ENCODE peak calls at places on chromosomes 12 and 14, in seven cellular contexts. Q is GM12864, N is pancreas, S is astrocyte, T is heart right ventricle, K is hepatocyte, Y is cardiac muscle cell. M is an unnamed sample.

GRCh38 chr12:29073631-29074239 is 75.3 kb upstream of the FAR2 start:
- DNase-seq in Q (no peak), K (peak), T (no peak), Y (peak), S (peak), N (no peak), M (peak)

GRCh38 chr12:43711348-43711747 is 47.2 kb downstream of the PUS7L start:
- DNase-seq in N (no peak), K (no peak), Y (no peak), T (no peak), Q (no peak), S (no peak), M (no peak)

GRCh38 chr12:62158013-62158412 is 102.2 kb upstream of the USP15 start:
- DNase-seq in K (no peak), N (no peak), T (no peak), Y (no peak), Q (no peak), S (no peak), M (no peak)

GRCh38 chr12:50074936-50075807 is 10.0 kb upstream of the SMARCD1 start:
- DNase-seq in T (peak), Q (no peak), N (peak), Y (peak), S (peak), K (peak), M (peak)

GRCh38 chr14:104705340-104706047 is 16.1 kb downstream of the INF2 start:
- DNase-seq in T (no peak), N (no peak), S (no peak), Y (no peak), K (no peak), Q (no peak), M (no peak)

GRCh38 chr12:107760207-107760816 is 625 bp downstream of the PRDM4 start:
- DNase-seq in Y (peak), S (no peak), T (peak), Q (no peak), N (peak), K (peak), M (peak)

GRCh38 chr12:21478756-21479455 is 22.5 kb downstream of the RECQL start:
- DNase-seq in Y (no peak), Q (no peak), K (no peak), S (no peak), N (no peak), T (no peak), M (no peak)

GRCh38 chr14:24690492-24690891 is 56.5 kb upstream of the GZMB start:
- DNase-seq in S (no peak), T (no peak), Y (no peak), K (no peak), Q (peak), N (no peak), M (no peak)

GRCh38 chr14:64997108-64997794 is 10.6 kb downstream of the FNTB start:
- DNase-seq in K (no peak), Y (no peak), T (no peak), N (no peak), S (peak), Q (no peak), M (no peak)

GRCh38 chr12:97464241-97465011 is 1.8 kb downstream of the RMST start:
- DNase-seq in K (no peak), S (peak), Y (no peak), T (no peak), N (no peak), Q (no peak), M (no peak)

GRCh38 chr14:77603654-77604270 is 12.7 kb downstream of the SPTLC2 start:
- DNase-seq in Q (no peak), N (no peak), S (peak), T (no peak), Y (no peak), K (no peak), M (no peak)

GRCh38 chr12:84661732-84662326 is 250.8 kb downstream of the SLC6A15 start:
- DNase-seq in Q (no peak), S (peak), K (no peak), T (no peak), Y (no peak), N (no peak), M (peak)

GRCh38 chr14:22147716-22148115 is 441.3 kb downstream of the DAD1 start:
- DNase-seq in N (no peak), Q (no peak), K (no peak), T (no peak), Y (no peak), S (no peak), M (no peak)

GRCh38 chr12:46711756-46712155 is 114.0 kb downstream of the SLC38A4 start:
- DNase-seq in Y (no peak), T (no peak), N (no peak), S (peak), Q (no peak), K (no peak), M (peak)

GRCh38 chr14:100675664-100676063 is 51.0 kb upstream of the DLK1 start:
- DNase-seq in N (no peak), T (no peak), S (no peak), Y (no peak), K (no peak), Q (no peak), M (no peak)

GRCh38 chr12:19239616-19240234 is 110.2 kb downstream of the PLEKHA5 start:
- DNase-seq in K (no peak), Y (no peak), T (no peak), S (peak), N (no peak), Q (no peak), M (peak)
- H3K4me3 ChIP-seq in K (no peak), Y (no peak), T (no peak), S (peak), N (no peak), Q (no peak), M (no peak)

DNA sequence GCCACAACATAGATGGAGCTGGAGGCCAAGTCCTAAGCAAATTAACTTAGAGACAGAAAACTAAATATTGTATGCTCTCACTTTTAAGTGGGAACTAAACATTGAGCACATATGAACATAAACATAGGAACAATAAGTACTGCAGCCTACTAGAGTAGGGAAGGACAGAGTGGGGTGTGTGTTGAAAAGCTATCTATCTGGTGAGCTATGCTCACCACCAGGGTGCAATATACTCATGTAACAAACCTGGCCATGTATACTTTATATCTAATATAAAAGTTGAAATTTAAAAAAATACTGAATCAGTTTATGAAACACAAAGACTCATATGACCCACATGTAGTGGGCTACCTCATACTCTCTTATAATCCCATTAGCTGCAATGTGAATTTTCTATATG is 1305.0 kb downstream of the LRFN5 start:
- DNase-seq in T (no peak), Q (no peak), N (no peak), K (no peak), Y (no peak), S (no peak), M (no peak)
- TF ChIP-seq CTCF in T (no peak), Q (no peak), N (no peak), K (peak), Y (no peak), S (no peak), M (no peak)

GRCh38 chr12:13277278-13277677 is 80.8 kb downstream of the EMP1 start:
- DNase-seq in N (no peak), K (no peak), T (no peak), Y (no peak), Q (no peak), S (no peak), M (no peak)

GRCh38 chr12:13275366-13275765 is 78.8 kb downstream of the EMP1 start:
- DNase-seq in N (no peak), Y (no peak), S (no peak), K (no peak), T (no peak), Q (no peak), M (no peak)

GRCh38 chr12:13273097-13273496 is 76.6 kb downstream of the EMP1 start:
- DNase-seq in N (no peak), T (no peak), Y (no peak), S (no peak), Q (no peak), K (peak), M (no peak)

GRCh38 chr12:13270817-13271216 is 74.3 kb downstream of the EMP1 start:
- DNase-seq in Q (no peak), K (no peak), T (no peak), Y (no peak), S (no peak), N (no peak), M (no peak)

DNA sequence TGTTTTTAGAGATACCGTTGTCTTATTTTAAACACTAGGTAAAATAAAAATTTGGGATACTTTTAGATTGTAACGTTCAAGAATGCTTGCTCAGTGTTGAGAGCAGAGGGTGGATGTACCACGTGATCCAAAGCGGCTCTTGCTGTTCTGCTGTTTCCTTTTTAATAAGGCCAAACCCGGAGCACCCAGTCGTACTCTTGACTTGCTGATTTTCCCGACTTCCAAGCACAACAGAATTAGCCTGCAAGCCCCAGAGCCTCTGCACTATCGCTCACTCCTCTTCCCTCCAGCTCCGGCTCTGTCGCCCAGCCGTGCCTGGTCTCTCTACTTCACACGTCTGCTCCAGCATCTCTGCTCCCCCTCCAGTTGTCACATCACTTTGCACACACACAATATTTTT is 77.3 kb downstream of the EMP1 start:
- DNase-seq in T (no peak), S (no peak), N (no peak), Q (no peak), K (no peak), Y (no peak), M (no peak)
- H3K4me3 ChIP-seq in T (no peak), S (no peak), N (no peak), Q (no peak), K (no peak), Y (no peak), M (no peak)

GRCh38 chr12:38155526-38156496 is 160.8 kb upstream of the ALG10B start:
- DNase-seq in Q (no peak), S (no peak), Y (no peak), T (no peak), K (no peak), N (no peak), M (no peak)

GRCh38 chr12:38155020-38155395 is 161.6 kb upstream of the ALG10B start:
- DNase-seq in N (no peak), Q (no peak), K (no peak), Y (no peak), S (no peak), T (no peak), M (no peak)

GRCh38 chr12:38153737-38154061 is 162.9 kb upstream of the ALG10B start:
- DNase-seq in S (no peak), K (no peak), Y (no peak), Q (no peak), T (no peak), N (no peak), M (no peak)

GRCh38 chr12:38152816-38153736 is 163.5 kb upstream of the ALG10B start:
- DNase-seq in N (no peak), Y (no peak), K (no peak), S (no peak), Q (no peak), T (no peak), M (no peak)

DNA sequence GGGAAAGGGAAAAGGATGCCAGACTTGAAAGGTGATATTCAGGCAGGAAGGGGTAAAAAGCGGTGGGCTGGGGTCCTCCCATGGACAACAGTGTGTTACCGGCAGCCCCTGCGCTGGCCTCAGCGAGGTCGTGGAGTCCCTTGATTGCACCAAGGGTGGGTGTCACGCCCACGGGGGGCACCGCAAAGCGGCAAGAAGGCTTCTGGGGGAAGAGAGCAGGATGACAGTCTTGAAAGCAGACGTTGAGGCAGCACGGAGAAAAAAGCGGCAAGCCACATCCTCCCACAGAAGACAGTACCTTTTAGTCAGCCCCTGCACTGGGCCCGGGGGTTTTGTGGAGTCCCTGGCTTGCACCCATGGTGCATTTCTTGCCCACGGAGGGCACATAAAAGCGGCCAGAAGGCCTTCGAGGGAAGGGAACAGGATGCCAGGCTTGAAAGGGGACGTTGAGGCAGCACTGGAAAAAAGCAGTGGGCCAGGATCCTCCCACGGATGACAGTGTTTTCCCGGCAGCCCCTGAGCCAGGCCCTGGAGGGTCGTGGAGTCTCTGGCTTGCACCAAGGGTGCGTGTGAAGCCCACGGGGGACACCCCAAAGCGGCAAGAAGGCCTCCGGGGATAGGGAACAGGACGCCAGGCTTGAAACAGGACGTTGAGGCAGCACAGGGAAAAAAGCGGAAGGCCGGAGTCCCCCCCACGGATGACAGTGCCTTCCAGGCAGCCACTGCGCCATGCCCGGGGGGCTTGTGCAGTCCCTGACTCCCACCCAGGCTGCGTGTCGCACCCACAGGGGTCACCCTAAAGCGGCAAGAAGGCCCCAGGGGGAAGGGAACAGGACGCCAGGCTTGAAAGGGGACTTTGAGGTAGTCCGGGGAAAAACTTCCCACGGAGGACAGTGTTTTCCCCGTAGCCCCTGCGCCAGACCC is 162.2 kb upstream of the ALG10B start:
- DNase-seq in Y (no peak), N (no peak), T (no peak), K (no peak), S (no peak), Q (no peak), M (no peak)
- TF ChIP-seq CTCF in Y (no peak), N (no peak), T (no peak), K (no peak), S (no peak), Q (no peak), M (no peak)